ENCODE peak calls at places on chromosome 9, in nine cellular contexts. N is stomach, I is A549, W is cardiac fibroblast, P is kidney epithelial cell, B is psoas muscle, T is HCT116, D is IMR-90, Z is Caco-2. K is an unnamed sample.
A peak's percentile ranks its signal among the peaks of the same experiment; 100 is the strongest.

GRCh38 chr9:98332405-98332831 is 77.0 kb upstream of the TBC1D2 start:
- DNase-seq in N (no peak), I (no peak), W (peak; percentile 44), P (no peak), B (no peak), T (no peak), D (no peak), Z (no peak), K (no peak)

GRCh38 chr9:125374443-125375309 is 113.0 kb downstream of the GAPVD1 start:
- DNase-seq in N (peak; percentile 58), I (peak; percentile 72), W (peak; percentile 74), P (peak; percentile 19), B (peak; percentile 54), T (peak; percentile 28), D (peak; percentile 73), Z (peak; percentile 81), K (peak; percentile 73)

GRCh38 chr9:80086386-80086785 is 514.6 kb downstream of the TLE4 start:
- DNase-seq in N (no peak), I (no peak), W (no peak), P (no peak), B (no peak), T (no peak), D (no peak), Z (no peak), K (no peak)

GRCh38 chr9:38183994-38184568 is 115.1 kb upstream of the SHB start:
- DNase-seq in N (no peak), I (no peak), W (peak; percentile 35), P (no peak), B (no peak), T (no peak), D (no peak), Z (no peak), K (no peak)

GRCh38 chr9:84697494-84698114 is 28.1 kb downstream of the NTRK2 start:
- DNase-seq in N (peak; percentile 67), I (peak; percentile 47), W (peak; percentile 51), P (no peak), B (peak; percentile 64), T (peak; percentile 32), D (peak; percentile 6), Z (peak; percentile 51), K (peak; percentile 56)

GRCh38 chr9:137082925-137083290 is 3.9 kb upstream of the MAN1B1 start:
- DNase-seq in N (no peak), I (no peak), W (no peak), P (no peak), B (no peak), T (no peak), D (no peak), Z (no peak), K (no peak)

GRCh38 chr9:106860731-106861584 is 2.0 kb upstream of the ZNF462 start:
- DNase-seq in N (no peak), I (peak; percentile 14), W (peak; percentile 51), P (no peak), B (peak; percentile 47), T (no peak), D (peak; percentile 38), Z (peak; percentile 25), K (peak; percentile 45)

GRCh38 chr9:122827759-122828090 is 663 bp downstream of the PDCL start:
- DNase-seq in N (no peak), I (peak; percentile 24), W (peak; percentile 53), P (no peak), B (no peak), T (no peak), D (peak; percentile 42), Z (no peak), K (no peak)

GRCh38 chr9:122468735-122469134 is 9.0 kb downstream of the OR1J1 start:
- DNase-seq in N (no peak), I (no peak), W (peak; percentile 68), P (no peak), B (no peak), T (no peak), D (peak; percentile 83), Z (no peak), K (no peak)

GRCh38 chr9:14961372-14962068 is 51.3 kb upstream of the FREM1 start:
- DNase-seq in N (no peak), I (peak; percentile 11), W (no peak), P (no peak), B (no peak), T (no peak), D (no peak), Z (peak; percentile 59), K (no peak)

GRCh38 chr9:126604059-126604685 is 9.6 kb upstream of the LMX1B start:
- DNase-seq in N (no peak), I (no peak), W (no peak), P (no peak), B (no peak), T (no peak), D (no peak), Z (no peak), K (no peak)

GRCh38 chr9:136629879-136630661 is 32.6 kb upstream of the EGFL7 start:
- DNase-seq in N (peak; percentile 74), I (no peak), W (peak; percentile 50), P (no peak), B (no peak), T (no peak), D (peak; percentile 24), Z (peak; percentile 85), K (peak; percentile 64)

GRCh38 chr9:125172351-125172750 is 17.3 kb downstream of the PPP6C start:
- DNase-seq in N (no peak), I (no peak), W (peak; percentile 36), P (no peak), B (no peak), T (no peak), D (no peak), Z (no peak), K (no peak)

GRCh38 chr9:70639853-70640814 is 225.7 kb upstream of the KLF9 start:
- DNase-seq in N (no peak), I (peak; percentile 50), W (peak; percentile 82), P (no peak), B (no peak), T (peak; percentile 22), D (peak; percentile 60), Z (peak; percentile 0), K (no peak)

GRCh38 chr9:18906656-18907395 is 126.2 kb downstream of the SAXO1 start:
- DNase-seq in N (no peak), I (no peak), W (peak; percentile 68), P (peak; percentile 28), B (peak; percentile 21), T (no peak), D (peak; percentile 69), Z (no peak), K (no peak)

GRCh38 chr9:96661711-96662110 is 6.6 kb upstream of the PRXL2C start:
- DNase-seq in N (no peak), I (no peak), W (no peak), P (no peak), B (no peak), T (no peak), D (peak; percentile 73), Z (no peak), K (no peak)

GRCh38 chr9:96663506-96664120 is 8.5 kb upstream of the PRXL2C start:
- DNase-seq in N (no peak), I (no peak), W (no peak), P (no peak), B (no peak), T (no peak), D (peak; percentile 45), Z (no peak), K (no peak)

GRCh38 chr9:96667363-96667728 is 12.2 kb upstream of the PRXL2C start:
- DNase-seq in N (no peak), I (no peak), W (no peak), P (no peak), B (no peak), T (no peak), D (no peak), Z (no peak), K (no peak)

GRCh38 chr9:96668868-96669534 is 13.9 kb upstream of the PRXL2C start:
- DNase-seq in N (no peak), I (no peak), W (no peak), P (no peak), B (no peak), T (no peak), D (no peak), Z (no peak), K (no peak)

DNA sequence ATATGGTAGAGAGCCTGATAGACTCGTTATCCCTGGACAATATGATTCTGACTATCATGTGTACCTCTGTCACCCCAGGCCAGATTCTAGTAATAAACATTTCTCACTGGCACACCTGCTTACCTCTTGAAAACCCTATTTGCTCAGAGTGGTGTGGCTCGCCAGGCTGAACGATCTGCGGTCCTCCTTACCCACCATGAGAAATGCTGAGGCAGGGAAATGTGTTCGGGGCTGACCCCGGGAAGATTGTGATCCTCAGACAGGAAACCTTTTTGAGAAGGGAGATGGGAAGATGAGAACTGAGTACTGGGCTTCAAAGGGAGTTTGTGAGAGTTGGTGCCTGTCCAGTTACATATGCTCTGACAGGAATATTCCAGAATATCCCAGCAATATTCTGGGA is 10.7 kb upstream of the PRXL2C start:
- DNase-seq in N (no peak), I (no peak), W (no peak), P (no peak), B (no peak), T (no peak), D (no peak), Z (no peak), K (no peak)
- TF ChIP-seq CTCF in N (no peak), I (no peak), W (no peak), P (no peak), B (no peak), T (no peak), D (no peak), Z (no peak), K (no peak)

GRCh38 chr9:34648673-34649072 is 2.2 kb downstream of the GALT start:
- DNase-seq in N (no peak), I (no peak), W (no peak), P (no peak), B (no peak), T (no peak), D (no peak), Z (no peak), K (no peak)
- H3K4me3 ChIP-seq in N (no peak overlapping the region), I (no peak overlapping the region), W (no peak overlapping the region), P (no peak overlapping the region), B (no peak overlapping the region), T (no peak overlapping the region), D (no peak overlapping the region), Z (no peak overlapping the region), K (no peak overlapping the region)

GRCh38 chr9:4741365-4742031 is 496 bp upstream of the AK3 start:
- DNase-seq in N (peak; percentile 52), I (no peak), W (no peak), P (no peak), B (peak; percentile 31), T (no peak), D (no peak), Z (peak; percentile 7), K (peak; percentile 41)
- TF ChIP-seq CTCF in N (no peak), I (no peak), W (no peak), P (no peak), B (no peak), T (no peak), D (no peak), Z (no peak), K (no peak)

DNA sequence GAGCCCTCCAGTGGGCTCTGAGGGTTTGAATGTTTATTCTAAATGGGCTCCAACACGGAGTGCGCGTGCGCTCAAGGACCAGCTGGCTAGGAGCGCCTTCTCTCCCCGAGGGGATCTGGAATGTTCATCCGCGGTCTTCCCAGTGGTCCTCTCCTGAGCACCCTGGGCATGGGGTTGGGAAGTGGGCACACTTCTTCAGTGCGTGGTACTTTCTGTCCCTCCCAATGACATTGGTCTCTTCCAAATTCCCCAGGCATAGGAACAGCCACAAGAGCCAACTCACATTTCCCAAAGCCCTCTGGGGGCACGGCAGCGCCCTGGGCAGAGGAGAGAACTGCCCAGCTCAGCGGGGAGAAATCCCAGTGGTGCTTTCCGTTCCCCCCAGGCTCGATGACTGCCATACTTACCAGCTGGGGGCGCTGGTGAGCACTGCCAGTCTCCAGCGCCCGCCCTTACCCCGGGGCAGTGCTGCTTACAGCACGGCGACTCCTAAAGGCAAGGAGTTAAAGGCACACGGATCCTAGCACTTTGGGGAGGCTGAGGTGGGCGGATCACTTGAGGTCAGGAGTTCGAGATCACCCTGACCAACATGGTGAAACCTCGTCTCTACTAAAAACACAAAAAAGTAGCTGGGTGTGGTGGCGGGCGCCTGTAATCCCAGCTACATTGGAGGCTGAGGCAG is 29.9 kb upstream of the OBP2B start:
- DNase-seq in N (peak; percentile 74), I (peak; percentile 93), W (peak; percentile 76), P (no peak), B (peak; percentile 64), T (peak; percentile 88), D (peak; percentile 19), Z (peak; percentile 40), K (peak; percentile 80)
- H3K4me3 ChIP-seq in N (peak overlapping the region; percentile 34), I (peak overlapping the region; percentile 40), W (peak overlapping the region; percentile 23), P (no peak overlapping the region), B (peak overlapping the region; percentile 36), T (peak overlapping the region; percentile 57), D (peak overlapping the region; percentile 7), Z (no peak overlapping the region), K (peak overlapping the region; percentile 22)